ENCODE peak calls at places on chromosomes 16 and 17, in five cellular contexts. M is IMR-90, V is HepG2, B is SK-N-SH, X is K562. L is an unnamed sample.

GRCh38 chr17:63039899-63040602 is 74.0 kb downstream of the TANC2 start:
- DNase-seq in M (peak), V (no peak), B (no peak), X (no peak), L (no peak)

GRCh38 chr17:42399121-42399520 is 10.9 kb upstream of the STAT3 start:
- DNase-seq in M (no peak), V (no peak), B (no peak), X (no peak), L (no peak)

GRCh38 chr16:1991135-1991551 is 1.4 kb downstream of the SYNGR3 start:
- DNase-seq in M (no peak), V (no peak), B (no peak), X (no peak), L (peak)

GRCh38 chr17:35089846-35090193 is 26.3 kb upstream of the RFFL start:
- DNase-seq in M (peak), V (peak), B (no peak), X (peak), L (no peak)

GRCh38 chr16:28863929-28864886 is 565 bp downstream of the SH2B1 start:
- DNase-seq in M (peak), V (no peak), B (peak), X (no peak), L (no peak)

GRCh38 chr17:49472527-49472926 is 22.6 kb upstream of the NGFR start:
- DNase-seq in M (no peak), V (no peak), B (no peak), X (no peak), L (no peak)

GRCh38 chr17:77400445-77400870 is 259.7 kb downstream of the SEC14L1 start:
- DNase-seq in M (no peak), V (no peak), B (peak), X (peak), L (no peak)

GRCh38 chr17:36592316-36592710 is 634 bp downstream of the DHRS11 start:
- DNase-seq in M (no peak), V (no peak), B (peak), X (peak), L (no peak)

GRCh38 chr17:48028736-48029135 is 8.9 kb downstream of the COPZ2 start:
- DNase-seq in M (no peak), V (no peak), B (no peak), X (no peak), L (no peak)

GRCh38 chr17:2207815-2208515 is 95.6 kb downstream of the SMG6 start:
- DNase-seq in M (no peak), V (no peak), B (no peak), X (no peak), L (no peak)

GRCh38 chr17:3867606-3868005 is 21.6 kb upstream of the NCBP3 start:
- DNase-seq in M (no peak), V (no peak), B (no peak), X (no peak), L (no peak)

GRCh38 chr16:71514476-71514875 is 11.8 kb upstream of the CHST4 start:
- DNase-seq in M (no peak), V (no peak), B (no peak), X (peak), L (no peak)

GRCh38 chr17:10089221-10089799 is 109.1 kb downstream of the GAS7 start:
- DNase-seq in M (peak), V (no peak), B (no peak), X (no peak), L (no peak)

GRCh38 chr16:3592559-3592958 is 15.4 kb upstream of the NLRC3 start:
- DNase-seq in M (no peak), V (no peak), B (no peak), X (no peak), L (no peak)

GRCh38 chr16:35841632-35842031 is 2382.2 kb downstream of the TP53TG3F start:
- DNase-seq in M (no peak), V (no peak), B (no peak), X (no peak), L (no peak)

GRCh38 chr16:66933776-66934137 is 445 bp downstream of the CIAO2B start:
- DNase-seq in M (peak), V (no peak), B (no peak), X (peak), L (no peak)

GRCh38 chr17:39781028-39781800 is 43.5 kb downstream of the GRB7 start:
- DNase-seq in M (no peak), V (no peak), B (no peak), X (no peak), L (no peak)

GRCh38 chr16:30066882-30067583 is 1.5 kb downstream of the ALDOA start:
- DNase-seq in M (no peak), V (no peak), B (peak), X (no peak), L (no peak)

GRCh38 chr17:66348605-66349165 is 46.3 kb downstream of the PRKCA start:
- DNase-seq in M (peak), V (peak), B (peak), X (peak), L (no peak)
- TF ChIP-seq MXI1 in M (no peak), V (no peak), B (peak), X (no peak), L (no peak)

DNA sequence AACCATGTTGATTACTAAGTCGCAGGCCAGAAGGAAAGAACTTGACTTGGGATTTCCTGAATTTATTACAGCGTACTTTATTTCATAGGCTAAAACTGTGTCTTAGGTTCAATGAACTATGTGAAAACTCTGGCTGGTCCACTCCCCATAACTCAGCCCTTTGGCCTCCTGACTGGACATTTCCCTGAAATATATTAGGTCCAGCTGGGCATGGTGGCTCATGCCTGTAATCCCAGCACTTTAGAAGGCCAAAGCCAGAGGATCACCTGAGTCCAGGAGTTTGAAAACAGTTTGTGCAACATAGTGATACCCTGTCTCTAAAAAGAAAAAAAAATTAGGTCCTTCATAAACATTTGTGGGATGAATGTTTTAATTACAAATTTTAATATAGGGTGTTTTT is 97.0 kb downstream of the CYLD start:
- DNase-seq in M (no peak), V (no peak), B (no peak), X (no peak), L (no peak)
- TF ChIP-seq MXI1 in M (no peak), V (no peak), B (no peak), X (no peak), L (no peak)

GRCh38 chr17:65173284-65173793 is 36.2 kb downstream of the RGS9 start:
- DNase-seq in M (peak), V (no peak), B (peak), X (peak), L (no peak)
- TF ChIP-seq MXI1 in M (no peak), V (no peak), B (peak), X (no peak), L (no peak)

GRCh38 chr16:89200124-89200849 is at the start of gene SLC22A31:
- DNase-seq in M (no peak), V (peak), B (peak), X (no peak), L (no peak)
- TF ChIP-seq MXI1 in M (no peak), V (peak), B (no peak), X (no peak), L (no peak)